ENCODE peak calls at places on chromosomes 5 and 9, in seven cellular contexts. One of them, this sample, is unnamed. For H3K9me3, the result is how much of the 10 kb centered on the place peaks cover.

GRCh38 chr5:58378613-58379385 is 81.1 kb downstream of the PLK2 start:
- DNase-seq in HCT116: no peak
- DNase-seq in A549: no peak
- DNase-seq in K562: no peak
- DNase-seq in SK-N-SH: no peak
- DNase-seq in HepG2: no peak
- DNase-seq in GM12878: no peak
- DNase-seq in this sample: no peak

GRCh38 chr9:129761901-129762359 is 9.1 kb upstream of the PTGES start:
- DNase-seq in HCT116: no peak
- DNase-seq in A549: peak
- DNase-seq in K562: no peak
- DNase-seq in SK-N-SH: no peak
- DNase-seq in HepG2: no peak
- DNase-seq in GM12878: no peak
- DNase-seq in this sample: no peak

GRCh38 chr5:132389453-132390286 is 20.2 kb downstream of the SLC22A5 start:
- DNase-seq in HCT116: peak
- DNase-seq in A549: peak
- DNase-seq in K562: peak
- DNase-seq in SK-N-SH: no peak
- DNase-seq in HepG2: no peak
- DNase-seq in GM12878: no peak
- DNase-seq in this sample: peak

GRCh38 chr5:95850391-95850894 is 27.9 kb upstream of the GLRX start:
- DNase-seq in HCT116: no peak
- DNase-seq in A549: no peak
- DNase-seq in K562: no peak
- DNase-seq in SK-N-SH: no peak
- DNase-seq in HepG2: peak
- DNase-seq in GM12878: no peak
- DNase-seq in this sample: no peak

GRCh38 chr9:101176384-101176783 is 147.9 kb downstream of the PLPPR1 start:
- DNase-seq in HCT116: peak
- DNase-seq in A549: peak
- DNase-seq in K562: peak
- DNase-seq in SK-N-SH: no peak
- DNase-seq in HepG2: peak
- DNase-seq in GM12878: no peak
- DNase-seq in this sample: no peak

GRCh38 chr5:151079838-151080619 is 805 bp downstream of the TNIP1 start:
- DNase-seq in HCT116: no peak
- DNase-seq in A549: peak
- DNase-seq in K562: peak
- DNase-seq in SK-N-SH: peak
- DNase-seq in HepG2: no peak
- DNase-seq in GM12878: no peak
- DNase-seq in this sample: no peak

GRCh38 chr5:124963236-124963929 is 216.9 kb upstream of the ZNF608 start:
- DNase-seq in HCT116: no peak
- DNase-seq in A549: peak
- DNase-seq in K562: no peak
- DNase-seq in SK-N-SH: no peak
- DNase-seq in HepG2: peak
- DNase-seq in GM12878: no peak
- DNase-seq in this sample: no peak

GRCh38 chr5:172707285-172708182 is 63.5 kb downstream of the DUSP1 start:
- DNase-seq in HCT116: no peak
- DNase-seq in A549: peak
- DNase-seq in K562: no peak
- DNase-seq in SK-N-SH: peak
- DNase-seq in HepG2: peak
- DNase-seq in GM12878: no peak
- DNase-seq in this sample: no peak

GRCh38 chr9:2634818-2635217 is 13.2 kb downstream of the VLDLR start:
- DNase-seq in HCT116: no peak
- DNase-seq in A549: no peak
- DNase-seq in K562: no peak
- DNase-seq in SK-N-SH: no peak
- DNase-seq in HepG2: no peak
- DNase-seq in GM12878: no peak
- DNase-seq in this sample: no peak

GRCh38 chr9:133672503-133673259 is 36.5 kb downstream of the DBH start:
- DNase-seq in HCT116: no peak
- DNase-seq in A549: no peak
- DNase-seq in K562: no peak
- DNase-seq in SK-N-SH: no peak
- DNase-seq in HepG2: no peak
- DNase-seq in GM12878: no peak
- DNase-seq in this sample: no peak

GRCh38 chr5:170450041-170450660 is 53.7 kb upstream of the KCNIP1 start:
- DNase-seq in HCT116: no peak
- DNase-seq in A549: no peak
- DNase-seq in K562: no peak
- DNase-seq in SK-N-SH: no peak
- DNase-seq in HepG2: no peak
- DNase-seq in GM12878: no peak
- DNase-seq in this sample: no peak

GRCh38 chr5:156394642-156395393 is 67.9 kb downstream of the SGCD start:
- DNase-seq in HCT116: no peak
- DNase-seq in A549: no peak
- DNase-seq in K562: no peak
- DNase-seq in SK-N-SH: no peak
- DNase-seq in HepG2: no peak
- DNase-seq in GM12878: no peak
- DNase-seq in this sample: no peak

GRCh38 chr5:3149899-3150298 is 398.4 kb upstream of the IRX2 start:
- DNase-seq in HCT116: no peak
- DNase-seq in A549: no peak
- DNase-seq in K562: no peak
- DNase-seq in SK-N-SH: no peak
- DNase-seq in HepG2: no peak
- DNase-seq in GM12878: no peak
- DNase-seq in this sample: no peak

GRCh38 chr5:173764321-173765029 is 123.7 kb upstream of the CPEB4 start:
- DNase-seq in HCT116: peak
- DNase-seq in A549: peak
- DNase-seq in K562: peak
- DNase-seq in SK-N-SH: no peak
- DNase-seq in HepG2: peak
- DNase-seq in GM12878: no peak
- DNase-seq in this sample: peak

GRCh38 chr9:37902804-37903580 is 935 bp downstream of the SLC25A51 start:
- DNase-seq in HCT116: no peak
- DNase-seq in A549: peak
- DNase-seq in K562: peak
- DNase-seq in SK-N-SH: no peak
- DNase-seq in HepG2: peak
- DNase-seq in GM12878: no peak
- DNase-seq in this sample: no peak

GRCh38 chr9:75941066-75941465 is 50.6 kb downstream of the PCSK5 start:
- DNase-seq in HCT116: no peak
- DNase-seq in A549: no peak
- DNase-seq in K562: no peak
- DNase-seq in SK-N-SH: no peak
- DNase-seq in HepG2: no peak
- DNase-seq in GM12878: no peak
- DNase-seq in this sample: no peak

GRCh38 chr5:128714551-128714950 is 176.5 kb upstream of the FBN2 start:
- DNase-seq in HCT116: no peak
- DNase-seq in A549: no peak
- DNase-seq in K562: no peak
- DNase-seq in SK-N-SH: no peak
- DNase-seq in HepG2: no peak
- DNase-seq in GM12878: no peak
- DNase-seq in this sample: no peak

GRCh38 chr5:61702784-61703183 is 370.7 kb downstream of the ZSWIM6 start:
- DNase-seq in HCT116: no peak
- DNase-seq in A549: no peak
- DNase-seq in K562: no peak
- DNase-seq in SK-N-SH: no peak
- DNase-seq in HepG2: no peak
- DNase-seq in GM12878: no peak
- DNase-seq in this sample: no peak

GRCh38 chr5:50724262-50724661 is 57.8 kb downstream of the PARP8 start:
- DNase-seq in HCT116: no peak
- DNase-seq in A549: no peak
- DNase-seq in K562: no peak
- DNase-seq in SK-N-SH: no peak
- DNase-seq in HepG2: no peak
- DNase-seq in GM12878: no peak
- DNase-seq in this sample: no peak

GRCh38 chr5:10757043-10757442 is 4.0 kb downstream of the DAP start:
- DNase-seq in HCT116: no peak
- DNase-seq in A549: no peak
- DNase-seq in K562: no peak
- DNase-seq in SK-N-SH: no peak
- DNase-seq in HepG2: no peak
- DNase-seq in GM12878: no peak
- DNase-seq in this sample: no peak
- TF ChIP-seq REST in HCT116: no peak
- TF ChIP-seq REST in A549: no peak
- TF ChIP-seq REST in K562: no peak
- TF ChIP-seq REST in SK-N-SH: no peak
- TF ChIP-seq REST in HepG2: no peak
- TF ChIP-seq REST in GM12878: no peak
- TF ChIP-seq REST in this sample: no peak

GRCh38 chr5:179261301-179262125 is 83.7 kb downstream of the ADAMTS2 start:
- DNase-seq in HCT116: no peak
- DNase-seq in A549: peak
- DNase-seq in K562: peak
- DNase-seq in SK-N-SH: peak
- DNase-seq in HepG2: peak
- DNase-seq in GM12878: no peak
- DNase-seq in this sample: no peak

GRCh38 chr5:179264053-179264540 is 81.2 kb downstream of the ADAMTS2 start:
- DNase-seq in HCT116: no peak
- DNase-seq in A549: no peak
- DNase-seq in K562: no peak
- DNase-seq in SK-N-SH: peak
- DNase-seq in HepG2: no peak
- DNase-seq in GM12878: no peak
- DNase-seq in this sample: no peak

GRCh38 chr5:179264641-179265528 is 80.4 kb downstream of the ADAMTS2 start:
- DNase-seq in HCT116: no peak
- DNase-seq in A549: no peak
- DNase-seq in K562: no peak
- DNase-seq in SK-N-SH: peak
- DNase-seq in HepG2: peak
- DNase-seq in GM12878: no peak
- DNase-seq in this sample: no peak

GRCh38 chr5:179262126-179262920 is 82.9 kb downstream of the ADAMTS2 start:
- DNase-seq in HCT116: no peak
- DNase-seq in A549: no peak
- DNase-seq in K562: no peak
- DNase-seq in SK-N-SH: peak
- DNase-seq in HepG2: no peak
- DNase-seq in GM12878: no peak
- DNase-seq in this sample: no peak

DNA sequence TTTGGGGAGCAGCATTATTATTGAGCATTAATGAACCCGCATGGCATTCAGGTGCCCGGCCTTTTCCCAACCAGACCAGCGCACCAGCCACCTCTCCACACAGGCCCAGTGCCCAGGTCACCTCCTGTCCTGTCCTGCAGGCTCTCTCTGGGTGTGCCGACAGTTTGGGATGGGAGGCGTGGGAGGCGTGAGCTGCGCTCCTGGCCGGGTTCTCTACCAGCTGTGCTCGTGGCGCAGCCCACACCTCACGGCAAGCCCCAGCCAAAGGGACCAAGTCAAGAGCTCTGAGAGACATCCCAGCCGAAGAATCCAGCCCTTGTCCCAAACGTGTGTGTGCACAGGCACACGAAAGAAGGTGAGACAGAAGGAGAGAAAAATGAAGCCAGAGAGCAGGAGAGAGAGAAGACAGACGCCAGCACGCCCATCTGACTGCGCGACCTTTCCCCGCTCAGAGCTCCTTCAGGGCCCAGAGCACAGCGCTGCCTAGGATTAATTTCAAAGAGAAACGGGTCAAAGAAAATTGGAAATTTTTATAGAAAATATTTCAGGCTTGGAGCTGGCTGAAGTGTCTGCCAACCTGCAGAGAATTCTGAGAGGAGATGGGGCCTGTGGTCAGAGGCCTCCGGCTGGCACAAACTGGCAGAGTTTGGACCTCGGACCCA is 81.7 kb downstream of the ADAMTS2 start:
- DNase-seq in HCT116: no peak
- DNase-seq in A549: no peak
- DNase-seq in K562: no peak
- DNase-seq in SK-N-SH: peak
- DNase-seq in HepG2: no peak
- DNase-seq in GM12878: no peak
- DNase-seq in this sample: no peak
- H3K9me3 ChIP-seq in HCT116: under half
- H3K9me3 ChIP-seq in A549: under half
- H3K9me3 ChIP-seq in K562: under half
- H3K9me3 ChIP-seq in SK-N-SH: under half
- H3K9me3 ChIP-seq in HepG2: under half
- H3K9me3 ChIP-seq in GM12878: under half
- H3K9me3 ChIP-seq in this sample: under half

GRCh38 chr9:89657765-89658164 is 53.0 kb downstream of the GADD45G start:
- DNase-seq in HCT116: no peak
- DNase-seq in A549: no peak
- DNase-seq in K562: no peak
- DNase-seq in SK-N-SH: no peak
- DNase-seq in HepG2: no peak
- DNase-seq in GM12878: no peak
- DNase-seq in this sample: no peak
- TF ChIP-seq REST in HCT116: no peak
- TF ChIP-seq REST in A549: no peak
- TF ChIP-seq REST in K562: no peak
- TF ChIP-seq REST in SK-N-SH: no peak
- TF ChIP-seq REST in HepG2: no peak
- TF ChIP-seq REST in GM12878: no peak
- TF ChIP-seq REST in this sample: no peak

DNA sequence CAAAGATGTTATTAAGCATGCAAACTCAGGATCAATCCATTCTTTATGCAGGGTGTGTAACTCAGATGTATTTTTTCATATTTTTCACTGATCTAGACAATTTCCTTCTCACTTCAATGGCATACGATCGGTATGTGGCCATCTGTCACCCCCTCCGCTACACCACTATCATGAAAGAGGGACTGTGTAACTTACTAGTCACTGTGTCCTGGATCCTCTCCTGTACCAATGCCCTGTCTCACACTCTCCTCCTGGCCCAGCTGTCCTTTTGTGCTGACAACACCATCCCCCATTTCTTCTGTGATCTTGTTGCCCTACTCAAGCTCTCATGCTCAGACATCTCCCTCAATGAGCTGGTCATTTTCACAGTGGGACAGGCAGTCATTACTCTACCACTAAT is 435 bp downstream of the OR1J4 start:
- DNase-seq in HCT116: no peak
- DNase-seq in A549: no peak
- DNase-seq in K562: no peak
- DNase-seq in SK-N-SH: no peak
- DNase-seq in HepG2: no peak
- DNase-seq in GM12878: no peak
- DNase-seq in this sample: no peak
- H3K9me3 ChIP-seq in HCT116: under half
- H3K9me3 ChIP-seq in A549: under half
- H3K9me3 ChIP-seq in K562: under half
- H3K9me3 ChIP-seq in SK-N-SH: under half
- H3K9me3 ChIP-seq in HepG2: under half
- H3K9me3 ChIP-seq in GM12878: under half
- H3K9me3 ChIP-seq in this sample: under half

GRCh38 chr5:111739423-111739822 is 17.6 kb downstream of the NREP start:
- DNase-seq in HCT116: no peak
- DNase-seq in A549: no peak
- DNase-seq in K562: no peak
- DNase-seq in SK-N-SH: no peak
- DNase-seq in HepG2: no peak
- DNase-seq in GM12878: no peak
- DNase-seq in this sample: no peak
- TF ChIP-seq REST in HCT116: no peak
- TF ChIP-seq REST in A549: no peak
- TF ChIP-seq REST in K562: no peak
- TF ChIP-seq REST in SK-N-SH: no peak
- TF ChIP-seq REST in HepG2: no peak
- TF ChIP-seq REST in GM12878: no peak
- TF ChIP-seq REST in this sample: no peak